ENCODE peak calls at places on chromosomes 6 and 20, in four cellular contexts. One of them, this sample, is unnamed.

GRCh38 chr6:163356324-163356723 is 58.2 kb upstream of the QKI start:
- DNase-seq in uterus: no peak
- DNase-seq in BJ: no peak
- DNase-seq in stomach: no peak
- DNase-seq in this sample: no peak

GRCh38 chr6:70725817-70726413 is 58.2 kb downstream of the SMAP1 start:
- DNase-seq in uterus: no peak
- DNase-seq in BJ: no peak
- DNase-seq in stomach: no peak
- DNase-seq in this sample: peak

GRCh38 chr6:160252073-160252809 is 6.4 kb downstream of the SLC22A2 start:
- DNase-seq in uterus: no peak
- DNase-seq in BJ: no peak
- DNase-seq in stomach: no peak
- DNase-seq in this sample: no peak

GRCh38 chr20:47263080-47263479 is 93.4 kb downstream of the ZMYND8 start:
- DNase-seq in uterus: no peak
- DNase-seq in BJ: no peak
- DNase-seq in stomach: no peak
- DNase-seq in this sample: no peak

GRCh38 chr6:35435075-35435837 is 16.9 kb upstream of the FANCE start:
- DNase-seq in uterus: no peak
- DNase-seq in BJ: no peak
- DNase-seq in stomach: peak
- DNase-seq in this sample: no peak

GRCh38 chr20:6663751-6664388 is 103.6 kb upstream of the BMP2 start:
- DNase-seq in uterus: no peak
- DNase-seq in BJ: no peak
- DNase-seq in stomach: peak
- DNase-seq in this sample: peak

GRCh38 chr6:135291288-135292116 is 110.4 kb downstream of the MYB start:
- DNase-seq in uterus: no peak
- DNase-seq in BJ: no peak
- DNase-seq in stomach: no peak
- DNase-seq in this sample: peak

GRCh38 chr6:45314146-45314545 is 14.0 kb upstream of the RUNX2 start:
- DNase-seq in uterus: no peak
- DNase-seq in BJ: no peak
- DNase-seq in stomach: no peak
- DNase-seq in this sample: no peak

GRCh38 chr20:51385941-51386530 is 156.5 kb downstream of the NFATC2 start:
- DNase-seq in uterus: no peak
- DNase-seq in BJ: no peak
- DNase-seq in stomach: no peak
- DNase-seq in this sample: no peak

GRCh38 chr20:63736893-63737689 is 627 bp downstream of the LIME1 start:
- DNase-seq in uterus: no peak
- DNase-seq in BJ: no peak
- DNase-seq in stomach: no peak
- DNase-seq in this sample: no peak

GRCh38 chr6:163120223-163120622 is 294.3 kb upstream of the QKI start:
- DNase-seq in uterus: no peak
- DNase-seq in BJ: no peak
- DNase-seq in stomach: no peak
- DNase-seq in this sample: no peak

GRCh38 chr6:37946021-37946420 is 126.5 kb downstream of the ZFAND3 start:
- DNase-seq in uterus: no peak
- DNase-seq in BJ: no peak
- DNase-seq in stomach: no peak
- DNase-seq in this sample: no peak

GRCh38 chr20:41165001-41165882 is 27.9 kb downstream of the PLCG1 start:
- DNase-seq in uterus: no peak
- DNase-seq in BJ: no peak
- DNase-seq in stomach: no peak
- DNase-seq in this sample: no peak

GRCh38 chr6:147287869-147288271 is 83.7 kb downstream of the STXBP5 start:
- DNase-seq in uterus: no peak
- DNase-seq in BJ: no peak
- DNase-seq in stomach: no peak
- DNase-seq in this sample: no peak

GRCh38 chr6:42864602-42865001 is 14.8 kb upstream of the RPL7L1 start:
- DNase-seq in uterus: no peak
- DNase-seq in BJ: no peak
- DNase-seq in stomach: no peak
- DNase-seq in this sample: no peak

GRCh38 chr20:57757767-57758166 is 48.0 kb upstream of the PMEPA1 start:
- DNase-seq in uterus: no peak
- DNase-seq in BJ: no peak
- DNase-seq in stomach: no peak
- DNase-seq in this sample: no peak

GRCh38 chr20:52331655-52332054 is 140.1 kb upstream of the ZFP64 start:
- DNase-seq in uterus: no peak
- DNase-seq in BJ: no peak
- DNase-seq in stomach: no peak
- DNase-seq in this sample: no peak

GRCh38 chr6:11210386-11211138 is 21.9 kb downstream of the NEDD9 start:
- DNase-seq in uterus: no peak
- DNase-seq in BJ: no peak
- DNase-seq in stomach: no peak
- DNase-seq in this sample: no peak

GRCh38 chr20:17762243-17762872 is 62.6 kb downstream of the BANF2 start:
- DNase-seq in uterus: no peak
- DNase-seq in BJ: no peak
- DNase-seq in stomach: peak
- DNase-seq in this sample: no peak

GRCh38 chr6:119060255-119060907 is 18.1 kb downstream of the FAM184A start:
- DNase-seq in uterus: no peak
- DNase-seq in BJ: no peak
- DNase-seq in stomach: no peak
- DNase-seq in this sample: no peak

GRCh38 chr6:135686784-135687301 is 164.7 kb upstream of the PDE7B start:
- DNase-seq in uterus: no peak
- DNase-seq in BJ: no peak
- DNase-seq in stomach: no peak
- DNase-seq in this sample: no peak

DNA sequence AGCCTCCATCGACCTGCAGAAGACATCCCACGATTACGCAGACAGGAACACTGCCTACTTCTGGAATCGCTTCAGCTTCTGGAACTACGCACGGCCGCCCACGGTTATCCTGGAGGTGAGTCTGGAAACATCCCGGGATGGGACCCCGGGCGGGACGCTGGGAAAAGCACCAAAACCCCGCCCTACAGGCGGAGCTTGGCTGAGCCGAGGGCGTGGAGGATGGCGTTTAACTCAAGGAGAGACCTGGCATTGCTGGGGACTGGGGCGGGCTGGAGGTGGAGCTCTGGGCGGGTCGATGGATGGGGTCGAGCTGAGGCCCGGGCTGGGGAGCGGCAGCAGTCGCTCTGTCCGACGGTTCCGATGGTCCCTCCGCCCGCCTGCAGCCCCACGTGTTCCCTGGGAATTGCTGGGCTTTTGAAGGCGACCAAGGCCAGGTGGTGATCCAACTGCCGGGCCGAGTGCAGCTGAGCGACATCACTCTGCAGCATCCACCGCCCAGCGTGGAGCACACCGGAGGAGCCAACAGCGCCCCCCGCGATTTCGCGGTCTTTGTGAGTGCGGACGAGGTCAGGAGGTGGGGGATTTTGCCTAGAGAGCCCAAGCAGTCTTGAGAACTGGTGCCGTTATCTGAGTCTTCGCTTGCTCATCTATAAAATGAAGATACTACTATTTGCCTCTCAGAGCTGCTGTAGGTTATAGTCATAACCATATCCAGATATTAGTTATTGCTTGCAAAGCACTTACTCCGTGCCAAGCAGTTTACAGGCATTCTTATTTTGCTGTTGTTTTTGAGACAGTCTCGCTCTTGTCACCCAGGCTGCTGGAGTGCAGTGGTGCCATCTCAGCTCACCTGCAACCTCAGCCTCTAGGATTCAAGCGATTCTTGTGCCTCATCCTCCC is 3.8 kb downstream of the SPAG4 start:
- DNase-seq in uterus: peak
- DNase-seq in BJ: no peak
- DNase-seq in stomach: peak
- DNase-seq in this sample: peak
- H3K4me3 ChIP-seq in uterus: peak
- H3K4me3 ChIP-seq in BJ: peak
- H3K4me3 ChIP-seq in stomach: peak
- H3K4me3 ChIP-seq in this sample: peak

GRCh38 chr6:33761922-33762629 is 15.4 kb upstream of the IP6K3 start:
- DNase-seq in uterus: peak
- DNase-seq in BJ: no peak
- DNase-seq in stomach: peak
- DNase-seq in this sample: no peak
- TF ChIP-seq CTCF in uterus: peak
- TF ChIP-seq CTCF in BJ: peak
- TF ChIP-seq CTCF in stomach: no peak
- TF ChIP-seq CTCF in this sample: peak

GRCh38 chr20:19688031-19688806 is 69.8 kb upstream of the RIN2 start:
- DNase-seq in uterus: peak
- DNase-seq in BJ: peak
- DNase-seq in stomach: peak
- DNase-seq in this sample: peak
- H3K4me3 ChIP-seq in uterus: no peak
- H3K4me3 ChIP-seq in BJ: no peak
- H3K4me3 ChIP-seq in stomach: no peak
- H3K4me3 ChIP-seq in this sample: no peak

DNA sequence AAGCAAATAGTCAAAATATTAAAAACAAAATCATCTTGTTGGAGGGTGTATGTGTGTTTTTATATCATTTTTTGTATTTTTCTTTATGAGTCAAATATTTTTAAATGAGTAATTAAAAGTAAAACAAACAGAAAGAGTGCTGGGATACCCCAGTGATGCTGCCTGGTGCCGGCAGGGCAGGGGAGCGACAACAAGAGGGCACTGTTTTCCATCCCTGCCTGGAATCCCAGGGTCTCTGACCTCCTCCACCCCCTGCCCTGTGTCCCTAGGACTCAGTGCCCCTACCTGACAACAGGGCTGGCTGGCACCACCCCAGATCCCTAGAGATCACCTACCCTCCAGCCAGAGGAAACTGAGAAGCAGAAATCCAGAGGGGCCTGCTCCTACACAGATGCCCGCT is 41.9 kb upstream of the HMGA1 start:
- DNase-seq in uterus: no peak
- DNase-seq in BJ: no peak
- DNase-seq in stomach: no peak
- DNase-seq in this sample: no peak
- TF ChIP-seq CTCF in uterus: no peak
- TF ChIP-seq CTCF in BJ: no peak
- TF ChIP-seq CTCF in stomach: no peak
- TF ChIP-seq CTCF in this sample: peak